ENCODE peak calls at places on chromosomes 13 and 19, in five cellular contexts. A, O, Q, X and K are unnamed samples. For H3K4me1, the result is how much of the 10 kb centered on the place peaks cover.

GRCh38 chr19:39372047-39372802 is 18.7 kb downstream of the PAF1 start:
- DNase-seq in Q (peak), O (no peak), X (peak), A (peak), K (peak)

GRCh38 chr19:38274734-38275133 is 10.4 kb downstream of the SPINT2 start:
- DNase-seq in Q (no peak), X (no peak), O (no peak), A (no peak), K (no peak)

GRCh38 chr13:102704238-102704750 is 9.4 kb upstream of the METTL21C start:
- DNase-seq in X (no peak), Q (no peak), O (no peak), A (no peak), K (no peak)

GRCh38 chr19:46718934-46719551 is 2.1 kb upstream of the PRKD2 start:
- DNase-seq in Q (no peak), X (no peak), O (no peak), A (no peak), K (no peak)

GRCh38 chr19:53909471-53910169 is 542 bp downstream of the CACNG7 start:
- DNase-seq in A (no peak), O (no peak), X (no peak), Q (no peak), K (no peak)

GRCh38 chr13:40120781-40121180 is 465.3 kb downstream of the COG6 start:
- DNase-seq in Q (no peak), A (no peak), O (no peak), X (no peak), K (no peak)

GRCh38 chr13:84279166-84279565 is 396.9 kb upstream of the SLITRK1 start:
- DNase-seq in O (no peak), Q (no peak), X (no peak), A (no peak), K (no peak)

GRCh38 chr13:114161644-114162532 is 17.2 kb upstream of the CFAP97D2 start:
- DNase-seq in X (peak), O (no peak), A (no peak), Q (peak), K (no peak)

GRCh38 chr13:109309625-109310363 is 476.6 kb downstream of the IRS2 start:
- DNase-seq in O (peak), Q (peak), A (no peak), X (no peak), K (no peak)

DNA sequence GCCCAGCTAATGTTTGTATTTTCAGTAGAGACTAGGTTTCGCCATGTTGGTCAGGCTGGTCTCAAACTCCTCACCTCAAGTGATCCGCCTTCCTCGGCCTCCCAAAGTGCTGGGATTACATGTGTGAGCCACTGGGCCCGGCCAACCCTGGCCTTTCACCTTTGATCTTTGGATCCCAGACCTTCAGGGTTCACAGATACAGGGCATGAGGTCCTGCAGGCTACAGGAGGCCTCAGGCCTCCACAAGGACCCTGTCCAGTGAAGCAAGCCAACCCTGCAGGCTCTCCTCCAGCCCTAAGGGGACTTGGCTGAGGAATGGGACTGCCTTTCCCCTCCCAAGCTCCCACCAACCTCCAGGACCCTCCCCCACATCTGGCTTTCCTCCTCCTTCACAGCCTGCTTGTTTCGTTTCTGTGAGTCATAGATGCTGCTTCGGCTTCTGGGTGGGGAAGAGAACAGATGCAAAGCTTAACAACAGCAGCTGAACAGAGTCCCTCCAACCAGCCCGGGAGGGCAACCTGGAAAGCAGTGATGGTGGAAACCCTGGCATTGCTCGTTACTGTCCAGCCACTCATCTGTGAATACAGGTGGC is 11.8 kb downstream of the ARHGEF18 start:
- DNase-seq in A (no peak), Q (no peak), O (no peak), X (no peak), K (no peak)
- H3K4me1 ChIP-seq in A (under half), Q (under half), O (under half), X (under half), K (under half)

DNA sequence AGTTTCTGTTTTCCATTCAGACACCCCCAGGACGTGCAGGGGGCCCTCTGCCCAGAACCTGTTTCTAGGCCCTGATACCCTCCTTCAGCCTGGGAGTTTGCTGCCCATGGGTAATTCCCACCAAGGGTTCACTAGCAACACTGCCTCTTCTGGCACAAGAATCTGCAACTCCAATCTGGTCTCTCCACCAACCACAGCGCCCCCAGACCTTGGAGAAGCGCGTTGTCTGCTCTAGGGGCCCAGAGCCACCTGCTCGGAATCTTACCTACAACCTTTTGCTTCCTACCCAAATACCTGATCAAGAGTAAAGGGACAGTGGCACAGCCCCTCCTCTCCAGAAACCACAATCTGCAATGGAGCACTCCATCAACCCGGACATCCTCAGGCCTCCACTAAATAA is 763 bp downstream of the ZNF180 start:
- DNase-seq in X (peak), O (no peak), Q (no peak), A (no peak), K (no peak)
- H3K27ac ChIP-seq in X (no peak), O (peak), Q (no peak), A (no peak), K (no peak)

GRCh38 chr19:1652471-1653299 is at the start of gene TCF3:
- DNase-seq in O (peak), A (peak), X (peak), Q (peak), K (peak)
- TF ChIP-seq EP300 in O (no peak), A (peak), X (peak), Q (peak), K (no peak)

GRCh38 chr13:33169273-33169980 is 116.1 kb downstream of the STARD13 start:
- DNase-seq in O (no peak), Q (no peak), X (no peak), A (no peak), K (no peak)
- H3K4me1 ChIP-seq in O (under half), Q (under half), X (under half), A (under half), K (under half)